ENCODE peak calls at places on chromosomes 12 and 14, in four cellular contexts. X is naive B cell, H is iPS-NIHi11, J is cardiac muscle cell. C is an unnamed sample.

GRCh38 chr12:57434517-57435223 is at the start of gene INHBC:
- DNase-seq in X (no peak), H (no peak), J (no peak), C (no peak)

GRCh38 chr12:90211017-90211416 is 502.4 kb upstream of the ATP2B1 start:
- DNase-seq in X (no peak), H (no peak), J (no peak), C (no peak)

GRCh38 chr14:61145258-61145902 is 135.8 kb downstream of the TMEM30B start:
- DNase-seq in X (no peak), H (no peak), J (no peak), C (no peak)

GRCh38 chr14:104206281-104206904 is 68.0 kb downstream of the KIF26A start:
- DNase-seq in X (no peak), H (peak), J (peak), C (peak)

GRCh38 chr12:62290804-62291203 is 30.6 kb downstream of the USP15 start:
- DNase-seq in X (no peak), H (no peak), J (no peak), C (no peak)

GRCh38 chr12:129550353-129550752 is 353.5 kb downstream of the TMEM132D start:
- DNase-seq in X (no peak), H (no peak), J (no peak), C (peak)

GRCh38 chr12:169528-170360 is 44.2 kb downstream of the SLC6A12 start:
- DNase-seq in X (no peak), H (no peak), J (no peak), C (peak)

GRCh38 chr12:14567311-14568195 is at the start of gene PLBD1:
- DNase-seq in X (no peak), H (peak), J (peak), C (peak)

GRCh38 chr12:2013111-2013510 is 8.9 kb upstream of the DCP1B start:
- DNase-seq in X (no peak), H (no peak), J (no peak), C (no peak)

GRCh38 chr14:51676549-51676948 is 24.8 kb downstream of the FRMD6 start:
- DNase-seq in X (no peak), H (no peak), J (no peak), C (no peak)

GRCh38 chr12:65525501-65526141 is 247.1 kb downstream of the MSRB3 start:
- DNase-seq in X (no peak), H (no peak), J (no peak), C (no peak)

GRCh38 chr12:118900954-118901353 is 80.4 kb upstream of the SRRM4 start:
- DNase-seq in X (no peak), H (no peak), J (no peak), C (no peak)

GRCh38 chr12:6052940-6053329 is 71.5 kb downstream of the VWF start:
- DNase-seq in X (no peak), H (no peak), J (no peak), C (no peak)

GRCh38 chr14:23610090-23610814 is 25.9 kb upstream of the DHRS2 start:
- DNase-seq in X (no peak), H (no peak), J (no peak), C (no peak)

GRCh38 chr14:73606271-73606670 is 6.0 kb upstream of the ACOT6 start:
- DNase-seq in X (no peak), H (no peak), J (no peak), C (no peak)

GRCh38 chr12:121278450-121279375 is 17.8 kb downstream of the CAMKK2 start:
- DNase-seq in X (no peak), H (no peak), J (no peak), C (no peak)

GRCh38 chr12:67355428-67356385 is 86.5 kb downstream of the CAND1 start:
- DNase-seq in X (peak), H (peak), J (peak), C (peak)

GRCh38 chr14:100450049-100450448 is 126.9 kb downstream of the SLC25A47 start:
- DNase-seq in X (no peak), H (no peak), J (no peak), C (no peak)

GRCh38 chr12:110568752-110569151 is 14.4 kb downstream of the PPTC7 start:
- DNase-seq in X (no peak), H (no peak), J (no peak), C (no peak)

GRCh38 chr12:7075931-7076330 is 15.4 kb downstream of the C1S start:
- DNase-seq in X (no peak), H (no peak), J (no peak), C (no peak)